ENCODE peak calls at places on chromosomes 7 and 10, in five cellular contexts. One of them, this sample, is unnamed.

GRCh38 chr10:76514891-76515290 is 1083.5 kb downstream of the LRMDA start:
- DNase-seq in heart right ventricle: no peak
- DNase-seq in dorsolateral prefrontal cortex: no peak
- DNase-seq in psoas muscle: no peak
- DNase-seq in progenitor cell of endocrine pancreas: no peak
- DNase-seq in this sample: no peak

GRCh38 chr10:114518401-114519305 is 114.4 kb upstream of the AFAP1L2 start:
- DNase-seq in heart right ventricle: no peak
- DNase-seq in psoas muscle: no peak
- DNase-seq in progenitor cell of endocrine pancreas: no peak
- DNase-seq in dorsolateral prefrontal cortex: no peak
- DNase-seq in this sample: no peak

GRCh38 chr10:113055458-113055857 is 105.4 kb downstream of the TCF7L2 start:
- DNase-seq in heart right ventricle: no peak
- DNase-seq in psoas muscle: no peak
- DNase-seq in progenitor cell of endocrine pancreas: no peak
- DNase-seq in dorsolateral prefrontal cortex: no peak
- DNase-seq in this sample: no peak

GRCh38 chr7:73908123-73908611 is 47.2 kb downstream of the TMEM270 start:
- DNase-seq in progenitor cell of endocrine pancreas: no peak
- DNase-seq in dorsolateral prefrontal cortex: peak
- DNase-seq in heart right ventricle: no peak
- DNase-seq in psoas muscle: no peak
- DNase-seq in this sample: no peak

GRCh38 chr7:64045301-64046040 is at the start of gene ZNF727:
- DNase-seq in heart right ventricle: peak
- DNase-seq in dorsolateral prefrontal cortex: peak
- DNase-seq in psoas muscle: peak
- DNase-seq in progenitor cell of endocrine pancreas: no peak
- DNase-seq in this sample: no peak

GRCh38 chr7:107167483-107168232 is 1.1 kb upstream of the HBP1 start:
- DNase-seq in psoas muscle: peak
- DNase-seq in progenitor cell of endocrine pancreas: no peak
- DNase-seq in dorsolateral prefrontal cortex: no peak
- DNase-seq in heart right ventricle: no peak
- DNase-seq in this sample: no peak

GRCh38 chr10:110425684-110426293 is 71.9 kb upstream of the DUSP5 start:
- DNase-seq in dorsolateral prefrontal cortex: no peak
- DNase-seq in heart right ventricle: no peak
- DNase-seq in psoas muscle: no peak
- DNase-seq in progenitor cell of endocrine pancreas: no peak
- DNase-seq in this sample: no peak

GRCh38 chr10:78973901-78974408 is 94.8 kb upstream of the ZMIZ1 start:
- DNase-seq in dorsolateral prefrontal cortex: peak
- DNase-seq in psoas muscle: peak
- DNase-seq in heart right ventricle: peak
- DNase-seq in progenitor cell of endocrine pancreas: peak
- DNase-seq in this sample: peak

GRCh38 chr7:141674702-141675101 is 27.3 kb downstream of the DENND11 start:
- DNase-seq in dorsolateral prefrontal cortex: no peak
- DNase-seq in heart right ventricle: no peak
- DNase-seq in psoas muscle: no peak
- DNase-seq in progenitor cell of endocrine pancreas: no peak
- DNase-seq in this sample: no peak

GRCh38 chr7:43004076-43004475 is 71.9 kb downstream of the MRPL32 start:
- DNase-seq in progenitor cell of endocrine pancreas: no peak
- DNase-seq in dorsolateral prefrontal cortex: no peak
- DNase-seq in psoas muscle: no peak
- DNase-seq in heart right ventricle: no peak
- DNase-seq in this sample: no peak

GRCh38 chr10:126014309-126014708 is 117.9 kb downstream of the FANK1 start:
- DNase-seq in dorsolateral prefrontal cortex: no peak
- DNase-seq in heart right ventricle: no peak
- DNase-seq in psoas muscle: no peak
- DNase-seq in progenitor cell of endocrine pancreas: no peak
- DNase-seq in this sample: no peak

GRCh38 chr10:110395350-110396283 is 90.9 kb upstream of the SMNDC1 start:
- DNase-seq in heart right ventricle: no peak
- DNase-seq in psoas muscle: no peak
- DNase-seq in dorsolateral prefrontal cortex: no peak
- DNase-seq in progenitor cell of endocrine pancreas: no peak
- DNase-seq in this sample: no peak

GRCh38 chr7:52269669-52270068 is 765.8 kb upstream of the POM121L12 start:
- DNase-seq in psoas muscle: no peak
- DNase-seq in dorsolateral prefrontal cortex: no peak
- DNase-seq in heart right ventricle: no peak
- DNase-seq in progenitor cell of endocrine pancreas: no peak
- DNase-seq in this sample: no peak

GRCh38 chr10:129605986-129606518 is 139.0 kb downstream of the MGMT start:
- DNase-seq in dorsolateral prefrontal cortex: no peak
- DNase-seq in psoas muscle: no peak
- DNase-seq in progenitor cell of endocrine pancreas: no peak
- DNase-seq in heart right ventricle: no peak
- DNase-seq in this sample: no peak

GRCh38 chr10:132591166-132591971 is 53.8 kb downstream of the INPP5A start:
- DNase-seq in heart right ventricle: peak
- DNase-seq in progenitor cell of endocrine pancreas: no peak
- DNase-seq in dorsolateral prefrontal cortex: no peak
- DNase-seq in psoas muscle: peak
- DNase-seq in this sample: no peak

GRCh38 chr7:44985900-44986217 is 7.0 kb upstream of the MYO1G start:
- DNase-seq in heart right ventricle: no peak
- DNase-seq in progenitor cell of endocrine pancreas: no peak
- DNase-seq in dorsolateral prefrontal cortex: no peak
- DNase-seq in psoas muscle: no peak
- DNase-seq in this sample: no peak

GRCh38 chr7:122528879-122529481 is 169.9 kb downstream of the RNF133 start:
- DNase-seq in psoas muscle: no peak
- DNase-seq in dorsolateral prefrontal cortex: no peak
- DNase-seq in progenitor cell of endocrine pancreas: no peak
- DNase-seq in heart right ventricle: no peak
- DNase-seq in this sample: no peak

GRCh38 chr10:116097239-116097751 is 175.7 kb downstream of the GFRA1 start:
- DNase-seq in psoas muscle: no peak
- DNase-seq in progenitor cell of endocrine pancreas: no peak
- DNase-seq in heart right ventricle: no peak
- DNase-seq in dorsolateral prefrontal cortex: peak
- DNase-seq in this sample: no peak

GRCh38 chr7:29231671-29232267 is 37.2 kb downstream of the CHN2 start:
- DNase-seq in dorsolateral prefrontal cortex: no peak
- DNase-seq in progenitor cell of endocrine pancreas: no peak
- DNase-seq in psoas muscle: no peak
- DNase-seq in heart right ventricle: no peak
- DNase-seq in this sample: no peak

DNA sequence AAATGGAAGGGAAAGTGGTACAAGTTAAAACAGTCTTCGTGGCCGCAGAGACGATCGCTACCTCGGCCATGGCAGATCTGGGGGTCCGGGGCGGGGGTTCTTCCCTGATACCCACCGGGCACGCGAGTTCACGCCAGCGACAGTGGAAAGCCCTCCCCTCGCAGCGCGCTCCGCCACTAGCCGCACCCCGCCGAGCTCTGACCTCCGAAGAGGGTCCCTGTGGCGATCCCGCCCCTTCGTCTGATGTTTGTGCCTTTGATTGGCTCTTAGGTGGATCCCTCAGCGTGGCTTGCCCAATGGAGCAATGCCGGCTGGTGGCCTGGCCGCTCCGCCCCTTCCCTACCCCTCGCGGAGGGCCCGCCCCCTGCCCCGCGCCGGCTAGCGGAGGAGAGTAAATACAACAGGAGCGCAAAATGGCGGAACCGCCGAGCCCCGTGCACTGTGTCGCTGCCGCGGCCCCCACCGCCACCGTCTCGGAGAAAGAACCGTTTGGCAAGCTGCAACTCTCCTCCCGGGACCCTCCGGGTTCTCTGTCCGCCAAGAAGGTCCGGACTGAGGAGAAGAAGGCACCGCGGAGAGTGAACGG is at the start of gene RSBN1L:
- DNase-seq in progenitor cell of endocrine pancreas: peak
- DNase-seq in heart right ventricle: peak
- DNase-seq in dorsolateral prefrontal cortex: peak
- DNase-seq in psoas muscle: peak
- DNase-seq in this sample: peak
- TF ChIP-seq CTCF in progenitor cell of endocrine pancreas: peak
- TF ChIP-seq CTCF in heart right ventricle: peak
- TF ChIP-seq CTCF in dorsolateral prefrontal cortex: peak
- TF ChIP-seq CTCF in psoas muscle: peak
- TF ChIP-seq CTCF in this sample: peak

DNA sequence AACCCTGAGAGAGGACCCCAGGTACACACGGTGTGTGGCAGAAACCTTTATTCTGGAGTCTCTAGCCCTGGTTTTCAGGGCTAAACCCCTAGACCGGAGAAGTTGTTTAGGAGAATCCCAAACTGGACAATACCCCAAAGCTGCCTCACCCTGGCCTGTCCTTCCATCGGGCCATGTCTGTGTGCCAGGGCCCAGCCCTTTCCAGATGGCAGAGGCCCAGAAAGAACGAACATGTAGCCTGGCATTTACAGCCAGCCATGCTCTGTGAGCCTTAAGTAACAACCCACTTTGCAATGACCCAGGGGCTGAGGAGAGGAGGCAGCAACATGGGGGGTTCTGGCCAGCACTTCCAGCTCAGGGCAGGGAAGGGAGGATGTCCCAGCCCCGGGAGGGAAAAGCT is 142.1 kb downstream of the NEURL1 start:
- DNase-seq in progenitor cell of endocrine pancreas: no peak
- DNase-seq in psoas muscle: no peak
- DNase-seq in dorsolateral prefrontal cortex: no peak
- DNase-seq in heart right ventricle: peak
- DNase-seq in this sample: no peak
- TF ChIP-seq CTCF in progenitor cell of endocrine pancreas: no peak
- TF ChIP-seq CTCF in psoas muscle: no peak
- TF ChIP-seq CTCF in dorsolateral prefrontal cortex: no peak
- TF ChIP-seq CTCF in heart right ventricle: no peak
- TF ChIP-seq CTCF in this sample: no peak

DNA sequence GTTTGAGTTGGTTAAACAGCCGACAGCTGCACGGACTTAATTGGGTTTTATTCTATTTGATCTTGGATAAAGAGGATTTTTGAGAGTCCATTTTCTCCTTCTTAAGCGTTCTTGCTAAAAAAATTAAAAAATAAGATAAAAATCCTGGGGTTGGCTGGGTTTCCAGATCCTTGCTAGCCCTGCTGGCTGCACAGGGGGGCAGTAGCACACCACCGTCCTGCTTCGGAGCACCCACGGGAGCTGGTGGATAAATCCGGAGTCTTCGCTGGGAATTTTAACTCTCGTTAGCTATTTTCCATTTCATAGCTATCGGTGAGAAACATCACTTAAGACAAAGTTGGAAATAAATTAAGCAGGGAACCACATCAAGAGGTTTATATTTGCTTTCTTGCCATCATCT is 792.1 kb downstream of the TYW1 start:
- DNase-seq in dorsolateral prefrontal cortex: peak
- DNase-seq in heart right ventricle: no peak
- DNase-seq in psoas muscle: no peak
- DNase-seq in progenitor cell of endocrine pancreas: no peak
- DNase-seq in this sample: no peak
- TF ChIP-seq CTCF in dorsolateral prefrontal cortex: no peak
- TF ChIP-seq CTCF in heart right ventricle: peak
- TF ChIP-seq CTCF in psoas muscle: no peak
- TF ChIP-seq CTCF in progenitor cell of endocrine pancreas: peak
- TF ChIP-seq CTCF in this sample: peak

GRCh38 chr7:76051840-76052239 is 3.9 kb downstream of the MDH2 start:
- DNase-seq in psoas muscle: no peak
- DNase-seq in dorsolateral prefrontal cortex: no peak
- DNase-seq in progenitor cell of endocrine pancreas: no peak
- DNase-seq in heart right ventricle: no peak
- DNase-seq in this sample: no peak
- TF ChIP-seq CTCF in psoas muscle: no peak
- TF ChIP-seq CTCF in dorsolateral prefrontal cortex: no peak
- TF ChIP-seq CTCF in progenitor cell of endocrine pancreas: no peak
- TF ChIP-seq CTCF in heart right ventricle: no peak
- TF ChIP-seq CTCF in this sample: no peak

GRCh38 chr10:86390337-86391120 is 23.9 kb upstream of the GRID1 start:
- DNase-seq in heart right ventricle: no peak
- DNase-seq in progenitor cell of endocrine pancreas: no peak
- DNase-seq in dorsolateral prefrontal cortex: no peak
- DNase-seq in psoas muscle: no peak
- DNase-seq in this sample: no peak

GRCh38 chr10:86387221-86387794 is 20.7 kb upstream of the GRID1 start:
- DNase-seq in psoas muscle: no peak
- DNase-seq in dorsolateral prefrontal cortex: no peak
- DNase-seq in heart right ventricle: no peak
- DNase-seq in progenitor cell of endocrine pancreas: no peak
- DNase-seq in this sample: no peak

GRCh38 chr10:86388119-86388704 is 21.6 kb upstream of the GRID1 start:
- DNase-seq in dorsolateral prefrontal cortex: no peak
- DNase-seq in progenitor cell of endocrine pancreas: no peak
- DNase-seq in psoas muscle: no peak
- DNase-seq in heart right ventricle: no peak
- DNase-seq in this sample: no peak

GRCh38 chr10:86391236-86391840 is 24.7 kb upstream of the GRID1 start:
- DNase-seq in dorsolateral prefrontal cortex: no peak
- DNase-seq in psoas muscle: no peak
- DNase-seq in progenitor cell of endocrine pancreas: no peak
- DNase-seq in heart right ventricle: no peak
- DNase-seq in this sample: no peak

DNA sequence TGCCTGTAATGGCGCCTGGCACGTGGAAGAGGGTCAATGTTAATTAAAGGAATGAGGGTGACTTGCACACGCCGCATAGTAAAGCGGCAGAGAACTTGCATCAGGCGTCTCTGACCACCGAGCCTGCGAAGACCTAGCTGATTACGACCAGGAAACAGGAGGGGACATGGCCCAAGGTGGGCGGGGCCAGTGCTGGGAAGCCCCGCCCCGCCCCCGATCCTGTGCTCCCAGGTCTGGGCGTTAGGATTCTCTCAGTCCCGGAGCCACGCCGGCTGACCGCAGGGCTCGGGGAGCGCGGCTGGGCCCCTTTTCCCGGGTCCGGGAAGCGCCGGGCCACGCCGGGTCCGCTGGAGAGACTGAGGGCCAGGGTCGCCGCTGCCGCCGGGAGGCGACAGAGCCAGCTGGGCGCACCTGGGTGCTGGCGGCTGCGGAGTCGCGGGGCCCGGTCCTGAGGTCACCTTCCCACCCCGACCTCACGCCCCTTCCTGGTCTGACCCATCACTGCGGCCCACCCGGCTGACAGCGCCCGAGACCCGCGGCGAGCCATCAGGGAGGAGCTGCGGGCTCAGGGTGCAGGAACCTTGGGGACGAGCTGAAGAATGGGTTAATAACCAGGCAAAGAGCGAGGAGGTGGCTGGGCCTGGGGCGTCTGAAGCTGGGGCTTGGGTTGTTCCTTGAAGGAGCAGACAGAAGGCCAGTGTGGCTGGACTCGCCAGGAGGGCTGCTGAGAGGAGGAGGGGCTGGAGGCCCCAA is 23.0 kb upstream of the GRID1 start:
- DNase-seq in psoas muscle: peak
- DNase-seq in dorsolateral prefrontal cortex: no peak
- DNase-seq in heart right ventricle: peak
- DNase-seq in progenitor cell of endocrine pancreas: peak
- DNase-seq in this sample: no peak
- TF ChIP-seq CTCF in psoas muscle: no peak
- TF ChIP-seq CTCF in dorsolateral prefrontal cortex: no peak
- TF ChIP-seq CTCF in heart right ventricle: no peak
- TF ChIP-seq CTCF in progenitor cell of endocrine pancreas: peak
- TF ChIP-seq CTCF in this sample: no peak

This sample was measured in type B pancreatic cell.